ENCODE peak calls at places on chromosomes 3 and 15, in five cellular contexts. One of them, this sample, is unnamed.

GRCh38 chr15:63048115-63048985 is 5.8 kb downstream of the TPM1 start:
- DNase-seq in GM12878: peak
- DNase-seq in K562: peak
- DNase-seq in GM23338: peak
- DNase-seq in HepG2: peak
- DNase-seq in this sample: peak

GRCh38 chr15:67164811-67165652 is 89.4 kb downstream of the AAGAB start:
- DNase-seq in K562: no peak
- DNase-seq in HepG2: no peak
- DNase-seq in GM12878: no peak
- DNase-seq in GM23338: peak
- DNase-seq in this sample: no peak

GRCh38 chr15:78768531-78769408 is 42.5 kb downstream of the ADAMTS7 start:
- DNase-seq in GM12878: no peak
- DNase-seq in GM23338: no peak
- DNase-seq in HepG2: no peak
- DNase-seq in K562: no peak
- DNase-seq in this sample: no peak

GRCh38 chr15:73324496-73325170 is 44.1 kb downstream of the HCN4 start:
- DNase-seq in K562: no peak
- DNase-seq in HepG2: no peak
- DNase-seq in GM12878: no peak
- DNase-seq in GM23338: no peak
- DNase-seq in this sample: no peak

GRCh38 chr3:8279476-8279875 is 222.1 kb upstream of the LMCD1 start:
- DNase-seq in HepG2: no peak
- DNase-seq in GM23338: peak
- DNase-seq in GM12878: no peak
- DNase-seq in K562: no peak
- DNase-seq in this sample: no peak

GRCh38 chr15:29596266-29596665 is 226.0 kb downstream of the TJP1 start:
- DNase-seq in GM12878: no peak
- DNase-seq in K562: no peak
- DNase-seq in GM23338: peak
- DNase-seq in HepG2: no peak
- DNase-seq in this sample: no peak

GRCh38 chr3:15098503-15099363 is at the start of gene RBSN:
- DNase-seq in GM12878: peak
- DNase-seq in HepG2: peak
- DNase-seq in K562: peak
- DNase-seq in GM23338: peak
- DNase-seq in this sample: peak

GRCh38 chr15:41013698-41014414 is 60.6 kb downstream of the CHAC1 start:
- DNase-seq in GM12878: peak
- DNase-seq in HepG2: no peak
- DNase-seq in K562: no peak
- DNase-seq in GM23338: no peak
- DNase-seq in this sample: no peak

GRCh38 chr15:95682129-95682528 is 648.4 kb upstream of the NR2F2 start:
- DNase-seq in GM12878: no peak
- DNase-seq in HepG2: no peak
- DNase-seq in GM23338: no peak
- DNase-seq in K562: no peak
- DNase-seq in this sample: no peak

GRCh38 chr3:177345049-177345972 is 148.0 kb upstream of the TBL1XR1 start:
- DNase-seq in K562: peak
- DNase-seq in GM12878: no peak
- DNase-seq in HepG2: peak
- DNase-seq in GM23338: peak
- DNase-seq in this sample: peak

GRCh38 chr3:25412269-25412668 is 15.8 kb upstream of the RARB start:
- DNase-seq in K562: no peak
- DNase-seq in GM12878: no peak
- DNase-seq in HepG2: no peak
- DNase-seq in GM23338: no peak
- DNase-seq in this sample: peak

GRCh38 chr3:107880702-107881101 is 210.1 kb downstream of the CD47 start:
- DNase-seq in HepG2: no peak
- DNase-seq in GM23338: no peak
- DNase-seq in K562: no peak
- DNase-seq in GM12878: no peak
- DNase-seq in this sample: no peak

GRCh38 chr15:95645791-95646338 is 684.6 kb upstream of the NR2F2 start:
- DNase-seq in K562: peak
- DNase-seq in GM12878: no peak
- DNase-seq in HepG2: no peak
- DNase-seq in GM23338: no peak
- DNase-seq in this sample: no peak

GRCh38 chr15:91508633-91509032 is 344.9 kb upstream of the SLCO3A1 start:
- DNase-seq in GM12878: no peak
- DNase-seq in HepG2: no peak
- DNase-seq in K562: no peak
- DNase-seq in GM23338: no peak
- DNase-seq in this sample: no peak

GRCh38 chr15:57772223-57772957 is 65.9 kb downstream of the POLR2M start:
- DNase-seq in K562: no peak
- DNase-seq in HepG2: no peak
- DNase-seq in GM23338: peak
- DNase-seq in GM12878: no peak
- DNase-seq in this sample: no peak

GRCh38 chr3:37862712-37863551 is 1.3 kb downstream of the CTDSPL start:
- DNase-seq in GM23338: peak
- DNase-seq in GM12878: no peak
- DNase-seq in HepG2: peak
- DNase-seq in K562: peak
- DNase-seq in this sample: no peak

GRCh38 chr3:44476181-44476599 is 1.3 kb downstream of the ZNF445 start:
- DNase-seq in GM12878: no peak
- DNase-seq in K562: peak
- DNase-seq in GM23338: no peak
- DNase-seq in HepG2: no peak
- DNase-seq in this sample: no peak

GRCh38 chr15:91264651-91265351 is 164.7 kb downstream of the SV2B start:
- DNase-seq in HepG2: no peak
- DNase-seq in GM12878: no peak
- DNase-seq in K562: no peak
- DNase-seq in GM23338: no peak
- DNase-seq in this sample: no peak

GRCh38 chr3:197466586-197467399 is 89.0 kb downstream of the BDH1 start:
- DNase-seq in HepG2: no peak
- DNase-seq in GM12878: no peak
- DNase-seq in K562: no peak
- DNase-seq in GM23338: no peak
- DNase-seq in this sample: peak

GRCh38 chr3:133561682-133562081 is 11.8 kb upstream of the CDV3 start:
- DNase-seq in HepG2: no peak
- DNase-seq in K562: no peak
- DNase-seq in GM12878: no peak
- DNase-seq in GM23338: no peak
- DNase-seq in this sample: no peak

GRCh38 chr3:39287216-39287858 is 7.5 kb upstream of the CX3CR1 start:
- DNase-seq in GM12878: no peak
- DNase-seq in K562: peak
- DNase-seq in HepG2: no peak
- DNase-seq in GM23338: no peak
- DNase-seq in this sample: peak

GRCh38 chr3:72889310-72890165 is 1.7 kb downstream of the GXYLT2 start:
- DNase-seq in GM23338: no peak
- DNase-seq in GM12878: no peak
- DNase-seq in HepG2: no peak
- DNase-seq in K562: no peak
- DNase-seq in this sample: no peak

GRCh38 chr3:33004205-33004604 is 52.8 kb downstream of the CCR4 start:
- DNase-seq in GM12878: no peak
- DNase-seq in K562: no peak
- DNase-seq in GM23338: no peak
- DNase-seq in HepG2: no peak
- DNase-seq in this sample: no peak

GRCh38 chr3:50617096-50617791 is at the start of gene MAPKAPK3:
- DNase-seq in GM23338: no peak
- DNase-seq in HepG2: peak
- DNase-seq in K562: peak
- DNase-seq in GM12878: no peak
- DNase-seq in this sample: no peak

GRCh38 chr3:78867409-78868372 is 900.1 kb downstream of the ROBO1 start:
- DNase-seq in K562: no peak
- DNase-seq in GM12878: no peak
- DNase-seq in HepG2: no peak
- DNase-seq in GM23338: no peak
- DNase-seq in this sample: no peak

GRCh38 chr3:123971416-123971815 is 10.4 kb upstream of the CCDC14 start:
- DNase-seq in K562: no peak
- DNase-seq in GM23338: no peak
- DNase-seq in HepG2: no peak
- DNase-seq in GM12878: no peak
- DNase-seq in this sample: no peak

GRCh38 chr15:74781673-74782595 is at the start of gene CSK:
- DNase-seq in HepG2: no peak
- DNase-seq in GM12878: no peak
- DNase-seq in GM23338: peak
- DNase-seq in K562: peak
- DNase-seq in this sample: peak

GRCh38 chr15:80948651-80949292 is 40.8 kb downstream of the MESD start:
- DNase-seq in GM12878: no peak
- DNase-seq in K562: no peak
- DNase-seq in HepG2: no peak
- DNase-seq in GM23338: no peak
- DNase-seq in this sample: no peak

GRCh38 chr3:102748646-102749045 is 313.8 kb downstream of the ZPLD1 start:
- DNase-seq in HepG2: no peak
- DNase-seq in GM23338: no peak
- DNase-seq in GM12878: no peak
- DNase-seq in K562: no peak
- DNase-seq in this sample: no peak

GRCh38 chr3:110743202-110743601 is 328.4 kb upstream of the NECTIN3 start:
- DNase-seq in GM23338: peak
- DNase-seq in GM12878: no peak
- DNase-seq in K562: no peak
- DNase-seq in HepG2: peak
- DNase-seq in this sample: peak

GRCh38 chr3:99023590-99024192 is 122.2 kb upstream of the DCBLD2 start:
- DNase-seq in K562: peak
- DNase-seq in HepG2: peak
- DNase-seq in GM12878: no peak
- DNase-seq in GM23338: peak
- DNase-seq in this sample: peak

GRCh38 chr3:175896655-175897054 is 1037.5 kb downstream of the NAALADL2 start:
- DNase-seq in GM12878: no peak
- DNase-seq in GM23338: no peak
- DNase-seq in K562: no peak
- DNase-seq in HepG2: no peak
- DNase-seq in this sample: no peak

GRCh38 chr15:88535607-88536313 is 10.7 kb downstream of the DET1 start:
- DNase-seq in GM23338: no peak
- DNase-seq in HepG2: no peak
- DNase-seq in K562: peak
- DNase-seq in GM12878: no peak
- DNase-seq in this sample: no peak

GRCh38 chr3:167941234-167941995 is 154.3 kb downstream of the GOLIM4 start:
- DNase-seq in GM12878: no peak
- DNase-seq in HepG2: no peak
- DNase-seq in K562: peak
- DNase-seq in GM23338: no peak
- DNase-seq in this sample: no peak

DNA sequence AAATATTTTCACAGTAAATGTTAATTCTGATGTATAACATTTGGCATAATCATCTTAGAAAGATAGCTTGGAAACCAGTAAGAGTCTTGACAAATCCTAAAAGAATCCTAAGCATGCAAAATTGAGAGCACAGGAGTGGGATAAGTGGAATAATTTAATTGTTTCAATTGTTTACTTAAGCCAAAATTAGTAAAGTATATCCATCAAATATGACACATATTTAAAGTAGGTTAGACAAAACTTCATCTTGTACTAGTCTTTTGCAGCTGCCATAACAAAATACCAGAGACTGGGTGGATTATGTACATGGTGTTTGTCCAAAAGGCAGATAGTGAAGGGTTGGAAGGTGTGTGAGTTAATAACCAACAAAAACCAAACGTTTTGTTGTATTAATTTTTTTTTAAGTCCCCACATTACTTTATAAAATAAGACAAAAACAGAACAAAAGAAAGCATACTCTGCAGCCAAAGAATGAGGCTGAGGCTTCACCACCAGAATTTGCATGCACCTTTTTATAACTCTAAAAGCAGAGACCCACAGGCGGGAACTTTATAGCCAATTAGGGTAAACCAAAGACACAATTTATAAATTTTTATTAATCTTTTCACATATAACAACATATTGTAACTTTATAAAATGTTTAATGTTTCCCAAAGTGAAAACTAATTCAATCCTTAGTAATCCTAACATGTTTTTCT is 41.9 kb upstream of the CD200R1L start:
- DNase-seq in GM12878: no peak
- DNase-seq in K562: no peak
- DNase-seq in GM23338: no peak
- DNase-seq in HepG2: no peak
- DNase-seq in this sample: no peak
- TF ChIP-seq JUNB in GM12878: no peak
- TF ChIP-seq JUNB in K562: no peak
- TF ChIP-seq JUNB in GM23338: no peak
- TF ChIP-seq JUNB in HepG2: no peak
- TF ChIP-seq JUNB in this sample: no peak

GRCh38 chr3:149134560-149134959 is 5.1 kb downstream of the HPS3 start:
- DNase-seq in GM12878: no peak
- DNase-seq in HepG2: no peak
- DNase-seq in K562: no peak
- DNase-seq in GM23338: no peak
- DNase-seq in this sample: no peak
- TF ChIP-seq JUNB in GM12878: no peak
- TF ChIP-seq JUNB in HepG2: no peak
- TF ChIP-seq JUNB in K562: no peak
- TF ChIP-seq JUNB in GM23338: no peak
- TF ChIP-seq JUNB in this sample: no peak

GRCh38 chr3:52313774-52314188 is 2.3 kb upstream of the DNAH1 start:
- DNase-seq in K562: peak
- DNase-seq in GM23338: no peak
- DNase-seq in HepG2: no peak
- DNase-seq in GM12878: peak
- DNase-seq in this sample: no peak

GRCh38 chr3:52311567-52312119 is 4.5 kb upstream of the DNAH1 start:
- DNase-seq in K562: no peak
- DNase-seq in GM12878: no peak
- DNase-seq in HepG2: no peak
- DNase-seq in GM23338: no peak
- DNase-seq in this sample: no peak

GRCh38 chr3:52308308-52308707 is 7.8 kb upstream of the DNAH1 start:
- DNase-seq in GM23338: no peak
- DNase-seq in GM12878: no peak
- DNase-seq in HepG2: no peak
- DNase-seq in K562: no peak
- DNase-seq in this sample: no peak

GRCh38 chr3:52313188-52313773 is 2.8 kb upstream of the DNAH1 start:
- DNase-seq in GM12878: no peak
- DNase-seq in GM23338: no peak
- DNase-seq in HepG2: no peak
- DNase-seq in K562: no peak
- DNase-seq in this sample: no peak

GRCh38 chr3:52310861-52311566 is 5.1 kb upstream of the DNAH1 start:
- DNase-seq in GM12878: peak
- DNase-seq in GM23338: no peak
- DNase-seq in HepG2: no peak
- DNase-seq in K562: no peak
- DNase-seq in this sample: no peak
- TF ChIP-seq JUNB in GM12878: no peak
- TF ChIP-seq JUNB in GM23338: no peak
- TF ChIP-seq JUNB in HepG2: no peak
- TF ChIP-seq JUNB in K562: no peak
- TF ChIP-seq JUNB in this sample: no peak

GRCh38 chr3:172617013-172617706 is 93.7 kb downstream of the NCEH1 start:
- DNase-seq in GM23338: no peak
- DNase-seq in GM12878: no peak
- DNase-seq in K562: peak
- DNase-seq in HepG2: peak
- DNase-seq in this sample: no peak
- TF ChIP-seq JUNB in GM23338: no peak
- TF ChIP-seq JUNB in GM12878: no peak
- TF ChIP-seq JUNB in K562: no peak
- TF ChIP-seq JUNB in HepG2: no peak
- TF ChIP-seq JUNB in this sample: no peak